ENCODE peak calls at places on chromosome 12, in nine cellular contexts. S is AG04450; Y is substantia nigra; H is Caco-2; K is stimulated activated CD8-positive, alpha-beta memory T cell treated with anti-CD3 and anti-CD28 coated beads, Interleukin-2, amount 100 ng/mL, for 1 hour; E is activated CD8-positive, alpha-beta memory T cell treated with anti-CD3 and anti-CD28 coated beads for 4 hours; Z is left lung; R is endothelial cell; C is cardiac fibroblast. L is an unnamed sample.

GRCh38 chr12:59937148-59937547 is 341.3 kb downstream of the SLC16A7 start:
- DNase-seq in Y (no peak), C (no peak), R (no peak), K (no peak), E (no peak), S (no peak), H (peak), Z (no peak), L (no peak)

GRCh38 chr12:49515266-49515665 is 23.6 kb upstream of the KCNH3 start:
- DNase-seq in K (no peak), Z (no peak), C (peak), H (no peak), S (peak), Y (no peak), E (no peak), R (no peak), L (peak)

GRCh38 chr12:47014474-47014873 is 64.9 kb upstream of the PCED1B start:
- DNase-seq in K (no peak), E (no peak), Y (no peak), Z (no peak), C (peak), S (peak), R (no peak), H (no peak), L (peak)

GRCh38 chr12:93237235-93237915 is 140.3 kb upstream of the NUDT4 start:
- DNase-seq in S (no peak), H (no peak), K (no peak), Z (no peak), C (peak), R (no peak), Y (no peak), E (no peak), L (peak)

GRCh38 chr12:60173213-60174170 is 577.7 kb downstream of the SLC16A7 start:
- DNase-seq in H (no peak), E (no peak), C (no peak), R (no peak), S (no peak), Y (no peak), Z (no peak), K (no peak), L (no peak)

GRCh38 chr12:122871851-122872785 is 23.8 kb downstream of the VPS37B start:
- DNase-seq in R (no peak), H (no peak), C (peak), Z (peak), K (no peak), E (no peak), Y (no peak), S (no peak), L (peak)

GRCh38 chr12:29889737-29890136 is 106.0 kb upstream of the TMTC1 start:
- DNase-seq in Y (no peak), C (peak), H (peak), Z (no peak), S (no peak), K (no peak), R (peak), E (no peak), L (peak)

GRCh38 chr12:613996-614726 is 49.1 kb downstream of the NINJ2 start:
- DNase-seq in Z (peak), C (peak), K (no peak), R (no peak), E (no peak), S (no peak), Y (no peak), H (peak), L (peak)

GRCh38 chr12:19140381-19141236 is 11.1 kb downstream of the PLEKHA5 start:
- DNase-seq in H (no peak), E (no peak), Z (no peak), S (no peak), R (no peak), K (no peak), Y (no peak), C (peak), L (peak)

L was measured in fibroblast of villous mesenchyme.